ENCODE peak calls at places on chromosomes 5 and 9, in nine cellular contexts. K is ACHN, E is T-cell, J is GM23338, T is HFF-Myc, C is astrocyte, Z is WTC11, R is skeletal muscle cell, I is NCI-H1092 treated with DMSO at 0.1 percent for 48 hours. G is an unnamed sample.

GRCh38 chr9:115681599-115681998 is 472.0 kb upstream of the PAPPA start:
- DNase-seq in K (no peak), E (no peak), J (no peak), T (no peak), C (no peak), Z (no peak), R (no peak), I (no peak), G (no peak)

GRCh38 chr5:24591426-24591825 is 53.4 kb downstream of the CDH10 start:
- DNase-seq in K (no peak), E (no peak), J (no peak), T (no peak), C (no peak), Z (no peak), R (no peak), I (no peak), G (no peak)

GRCh38 chr5:159343295-159344094 is 13.2 kb upstream of the IL12B start:
- DNase-seq in K (no peak), E (no peak), J (no peak), T (no peak), C (no peak), Z (no peak), R (no peak), I (no peak), G (no peak)

GRCh38 chr5:131640043-131640856 is 5.2 kb upstream of the RAPGEF6 start:
- DNase-seq in K (no peak), E (peak), J (no peak), T (no peak), C (peak), Z (no peak), R (no peak), I (no peak), G (no peak)

GRCh38 chr5:60805470-60805869 is 38.6 kb downstream of the ELOVL7 start:
- DNase-seq in K (no peak), E (no peak), J (no peak), T (no peak), C (no peak), Z (no peak), R (no peak), I (no peak), G (no peak)

GRCh38 chr5:95081500-95082355 is 203.2 kb downstream of the MCTP1 start:
- DNase-seq in K (peak), E (no peak), J (peak), T (peak), C (peak), Z (no peak), R (peak), I (no peak), G (peak)

GRCh38 chr5:81631124-81631523 is 119.8 kb downstream of the SSBP2 start:
- DNase-seq in K (no peak), E (peak), J (no peak), T (no peak), C (no peak), Z (no peak), R (peak), I (no peak), G (no peak)

GRCh38 chr5:172798422-172799215 is 27.6 kb upstream of the DUSP1 start:
- DNase-seq in K (no peak), E (no peak), J (no peak), T (peak), C (peak), Z (no peak), R (peak), I (no peak), G (peak)

GRCh38 chr5:84411832-84412605 is 27.3 kb upstream of the EDIL3 start:
- DNase-seq in K (no peak), E (no peak), J (no peak), T (no peak), C (peak), Z (no peak), R (peak), I (no peak), G (no peak)

GRCh38 chr5:79191457-79191856 is 44.5 kb upstream of the JMY start:
- DNase-seq in K (no peak), E (no peak), J (peak), T (no peak), C (no peak), Z (no peak), R (no peak), I (no peak), G (no peak)

GRCh38 chr9:113992994-113993393 is 85.1 kb downstream of the AMBP start:
- DNase-seq in K (no peak), E (no peak), J (no peak), T (no peak), C (no peak), Z (no peak), R (no peak), I (no peak), G (no peak)

GRCh38 chr5:131413605-131414559 is 150.0 kb downstream of the CDC42SE2 start:
- DNase-seq in K (peak), E (no peak), J (no peak), T (peak), C (no peak), Z (no peak), R (no peak), I (no peak), G (no peak)

GRCh38 chr5:56142620-56143431 is 90.3 kb downstream of the ANKRD55 start:
- DNase-seq in K (no peak), E (no peak), J (no peak), T (no peak), C (no peak), Z (no peak), R (no peak), I (no peak), G (no peak)